ENCODE peak calls at places on chromosomes 16 and 17, in five cellular contexts. R is right lobe of liver, F is spleen, C is HepG2, M is heart left ventricle. A is an unnamed sample.

GRCh38 chr16:54568897-54569807 is 282.6 kb upstream of the IRX3 start:
- DNase-seq in R (no peak), F (no peak), C (no peak), M (no peak), A (no peak)

GRCh38 chr17:68711858-68712257 is 110.7 kb upstream of the FAM20A start:
- DNase-seq in R (no peak), F (no peak), C (no peak), M (no peak), A (no peak)

GRCh38 chr17:4499431-4500187 is 928 bp downstream of the SPNS2 start:
- DNase-seq in R (peak; percentile 56), F (peak; percentile 85), C (no peak), M (no peak), A (peak; percentile 34)

GRCh38 chr17:2478446-2478845 is 33.2 kb downstream of the METTL16 start:
- DNase-seq in R (no peak), F (no peak), C (no peak), M (no peak), A (no peak)

GRCh38 chr17:68085751-68086445 is 50.4 kb downstream of the KPNA2 start:
- DNase-seq in R (no peak), F (no peak), C (no peak), M (no peak), A (no peak)

GRCh38 chr17:32697728-32698625 is 178.9 kb downstream of the MYO1D start:
- DNase-seq in R (no peak), F (no peak), C (peak; percentile 6), M (no peak), A (no peak)

GRCh38 chr16:4882633-4883285 is 35.5 kb downstream of the UBN1 start:
- DNase-seq in R (no peak), F (no peak), C (no peak), M (no peak), A (peak; percentile 73)

GRCh38 chr16:68636064-68636551 is 9.0 kb upstream of the CDH3 start:
- DNase-seq in R (no peak), F (no peak), C (no peak), M (no peak), A (no peak)

GRCh38 chr17:68019336-68019674 is 16.2 kb upstream of the KPNA2 start:
- DNase-seq in R (no peak), F (no peak), C (no peak), M (no peak), A (no peak)

GRCh38 chr16:66588981-66589713 is 9.9 kb downstream of the CMTM2 start:
- DNase-seq in R (peak; percentile 51), F (peak; percentile 92), C (peak; percentile 55), M (no peak), A (no peak)

GRCh38 chr16:16971042-16971441 is 499.7 kb downstream of the XYLT1 start:
- DNase-seq in R (no peak), F (no peak), C (no peak), M (no peak), A (no peak)

GRCh38 chr16:83245061-83245460 is 562.7 kb upstream of the HSBP1 start:
- DNase-seq in R (no peak), F (no peak), C (no peak), M (no peak), A (no peak)

GRCh38 chr17:68790481-68790880 is 164.7 kb downstream of the ABCA8 start:
- DNase-seq in R (no peak), F (no peak), C (no peak), M (no peak), A (no peak)

GRCh38 chr17:42436401-42436800 is 13.3 kb upstream of the CAVIN1 start:
- DNase-seq in R (no peak), F (no peak), C (peak; percentile 82), M (no peak), A (peak; percentile 51)

GRCh38 chr17:61279476-61280145 is 120.0 kb upstream of the TBX2 start:
- DNase-seq in R (no peak), F (no peak), C (no peak), M (no peak), A (no peak)

DNA sequence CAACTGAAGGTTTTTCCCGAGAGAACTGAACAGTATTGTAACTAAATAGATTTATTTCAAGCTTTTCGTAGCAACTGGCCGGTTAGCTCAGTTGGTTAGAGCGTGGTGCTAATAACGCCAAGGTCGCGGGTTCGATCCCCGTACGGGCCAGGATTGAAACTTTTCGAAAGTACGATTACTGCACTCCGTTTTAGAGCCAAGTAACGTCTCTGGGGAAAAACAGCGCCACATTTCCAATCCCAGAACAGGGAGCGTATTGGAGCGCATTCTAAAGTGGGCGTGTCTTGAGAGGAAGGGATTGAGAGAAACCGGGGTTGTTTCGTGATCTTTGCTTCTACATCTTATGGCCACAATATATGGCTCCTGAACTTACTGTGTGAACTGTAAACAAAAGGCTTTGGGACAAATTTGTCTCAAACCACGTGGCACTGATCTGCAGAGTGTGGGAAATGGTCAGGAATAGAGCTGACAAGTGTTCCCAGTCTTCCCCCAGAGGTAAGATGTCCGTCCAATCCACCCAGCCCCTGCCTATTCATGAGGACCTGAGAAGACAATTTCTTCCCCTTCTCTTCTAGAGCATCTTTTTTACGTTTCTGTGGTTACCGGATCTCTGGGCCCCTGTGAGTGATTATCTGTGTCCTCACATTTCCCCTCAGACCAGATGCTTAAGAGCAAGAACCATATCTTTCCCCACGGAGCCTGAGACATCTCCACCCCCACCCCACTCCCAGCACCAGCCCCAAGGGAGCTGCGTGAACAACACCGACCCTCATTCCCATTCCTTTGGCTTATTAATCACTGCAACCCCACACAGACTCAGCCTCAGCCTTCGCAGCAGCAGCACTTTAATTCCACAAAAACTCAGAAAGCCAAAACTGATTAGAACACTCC is 2.2 kb downstream of the BORCS6 start:
- DNase-seq in R (peak; percentile 83), F (peak; percentile 88), C (peak; percentile 99), M (peak; percentile 91), A (peak; percentile 95)
- TF ChIP-seq POLR2A in R (no peak), F (peak; percentile 16), C (peak; percentile 42), M (peak; percentile 43), A (peak; percentile 77)

DNA sequence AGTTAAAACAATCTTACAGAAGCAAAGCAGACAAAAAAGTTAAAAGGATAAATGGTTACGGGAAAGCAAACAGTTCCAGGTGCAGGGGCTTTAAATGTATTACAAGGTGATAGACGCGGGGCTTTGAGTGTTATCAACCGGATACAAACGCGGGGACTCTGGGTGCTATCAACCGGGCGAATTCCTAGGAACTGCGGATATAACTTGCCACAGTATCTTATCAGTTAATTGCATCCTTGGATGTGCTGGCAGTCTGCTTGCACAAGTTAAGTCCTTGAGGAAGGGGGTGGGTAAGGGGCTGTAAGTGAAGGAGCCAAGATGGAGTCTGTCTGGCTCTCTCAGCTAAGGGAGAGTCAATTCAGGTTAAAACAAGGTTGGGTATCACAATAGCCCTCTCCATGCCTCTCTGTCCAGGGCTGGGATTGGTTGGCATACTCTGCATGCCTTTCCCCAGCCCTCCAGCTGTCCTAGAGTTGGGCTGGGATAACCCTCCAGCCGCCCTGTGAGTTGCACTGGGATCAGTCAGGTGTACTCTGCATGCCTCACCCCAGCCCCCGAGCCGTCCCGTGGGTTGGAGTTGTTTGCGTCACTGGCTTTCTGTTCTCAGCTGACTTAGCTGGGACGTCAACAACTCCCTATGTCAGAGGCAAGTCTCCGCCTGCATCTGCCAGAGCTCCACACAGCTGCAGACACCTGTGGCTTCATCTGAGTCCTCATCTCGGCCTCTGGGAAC is 40.9 kb downstream of the TMEM235 start:
- DNase-seq in R (peak; percentile 62), F (peak; percentile 84), C (no peak), M (no peak), A (peak; percentile 81)
- H3K4me1 ChIP-seq in R (peaks cover 20% of the 10 kb centered on the region), F (peaks cover 22% of the 10 kb centered on the region), C (peaks cover 32% of the 10 kb centered on the region), M (peaks cover 5% of the 10 kb centered on the region), A (peaks cover 11% of the 10 kb centered on the region)

DNA sequence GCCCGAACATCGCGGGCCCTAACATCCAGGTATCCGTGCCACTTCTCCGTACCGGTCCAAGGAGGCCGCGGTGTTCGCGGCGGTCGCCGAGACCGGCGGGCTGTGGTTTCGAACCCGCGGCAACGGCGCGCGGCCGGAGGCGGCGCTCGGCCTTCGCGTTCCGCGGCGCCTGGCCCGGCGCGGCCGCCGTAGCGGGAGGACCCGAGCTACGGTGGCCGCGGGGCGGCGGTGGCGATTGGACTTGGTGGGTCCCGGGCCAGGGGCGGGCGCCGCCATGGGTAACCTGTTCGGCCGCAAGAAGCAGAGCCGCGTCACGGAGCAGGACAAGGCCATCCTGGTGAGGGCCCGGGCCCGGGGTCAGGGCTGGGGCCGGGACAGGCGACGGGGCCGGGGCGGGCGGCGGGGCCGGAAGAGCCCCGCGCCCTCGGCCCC is at the start of gene CHMP6:
- DNase-seq in R (peak; percentile 80), F (peak; percentile 94), C (peak; percentile 60), M (peak; percentile 88), A (peak; percentile 75)
- TF ChIP-seq POLR2A in R (peak; percentile 45), F (no peak), C (peak; percentile 46), M (peak; percentile 48), A (no peak)

DNA sequence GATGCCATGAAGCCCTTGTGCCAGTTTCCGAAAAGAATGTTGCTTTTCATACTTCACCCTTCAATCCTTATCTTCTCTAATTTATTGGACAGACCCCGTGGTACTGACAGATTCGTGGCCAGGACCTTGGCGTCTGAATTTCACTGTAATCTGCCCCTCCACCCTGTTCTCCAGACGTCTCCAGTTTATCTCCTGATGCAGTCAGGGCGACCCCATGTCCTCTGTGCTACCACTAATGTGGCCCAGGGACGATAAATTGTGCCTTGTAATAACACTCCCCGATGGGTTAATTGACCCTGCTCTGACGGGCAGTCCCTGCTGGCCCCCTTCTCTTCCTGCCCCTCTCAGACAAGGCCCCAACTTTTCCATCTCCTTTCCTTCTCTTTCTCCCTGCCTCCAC is 138.3 kb upstream of the GSE1 start:
- DNase-seq in R (no peak), F (no peak), C (no peak), M (no peak), A (no peak)
- H3K4me1 ChIP-seq in R (no peaks in the 10 kb centered on the region), F (no peaks in the 10 kb centered on the region), C (peaks cover 22% of the 10 kb centered on the region), M (peaks cover 7% of the 10 kb centered on the region), A (peaks cover 10% of the 10 kb centered on the region)